ENCODE peak calls at places on chromosomes 3 and 15, in four cellular contexts. A is lung microvascular endothelial cell, T is left ventricle myocardium superior, J is fibroblast of lung. X is an unnamed sample.

GRCh38 chr15:47885921-47886320 is 168.6 kb downstream of the SEMA6D start:
- DNase-seq in T (no peak), A (no peak), J (peak), X (no peak)

GRCh38 chr3:13525827-13526625 is 22.9 kb upstream of the FBLN2 start:
- DNase-seq in T (peak), A (no peak), J (no peak), X (no peak)

GRCh38 chr15:38266247-38266996 is 13.8 kb downstream of the SPRED1 start:
- DNase-seq in A (no peak), J (peak), T (no peak), X (no peak)

GRCh38 chr3:47004369-47005211 is 25.1 kb downstream of the NBEAL2 start:
- DNase-seq in J (no peak), T (no peak), A (no peak), X (no peak)

GRCh38 chr3:187491371-187491770 is 123.2 kb downstream of the RTP4 start:
- DNase-seq in J (no peak), T (no peak), A (no peak), X (no peak)

GRCh38 chr3:124078978-124079911 is 87.3 kb upstream of the ROPN1 start:
- DNase-seq in A (peak), T (no peak), J (peak), X (no peak)

GRCh38 chr3:11600501-11601282 is 43.0 kb downstream of the VGLL4 start:
- DNase-seq in A (peak), T (peak), J (peak), X (no peak)

GRCh38 chr3:32132121-32132520 is 25.7 kb downstream of the GPD1L start:
- DNase-seq in J (no peak), A (no peak), T (no peak), X (no peak)

GRCh38 chr3:37920156-37920686 is 58.5 kb downstream of the CTDSPL start:
- DNase-seq in J (no peak), A (no peak), T (no peak), X (no peak)

GRCh38 chr3:60365360-60365759 is 885.9 kb downstream of the FHIT start:
- DNase-seq in J (peak), A (no peak), T (no peak), X (no peak)

GRCh38 chr3:54712539-54712938 is 215.3 kb downstream of the LRTM1 start:
- DNase-seq in A (no peak), J (peak), T (no peak), X (no peak)

GRCh38 chr3:12197475-12197874 is 38.8 kb upstream of the TIMP4 start:
- DNase-seq in T (no peak), A (no peak), J (no peak), X (peak)